ENCODE peak calls at places on chromosome 4, in seven cellular contexts. M is HS-5, E is H4, C is A549, B is activated B cell treated with CpG ODN at 0.5 μM for 24 hours, V is NCI-H2081 treated with DMSO at 0.1 percent for 48 hours, G is NCI-H2029. O is an unnamed sample.

GRCh38 chr4:25928320-25928955 is 14.4 kb downstream of the SMIM20 start:
- DNase-seq in E (no peak), C (no peak), B (no peak), M (no peak), G (peak), V (peak), O (no peak)

GRCh38 chr4:109755656-109756055 is 25.8 kb upstream of the PLA2G12A start:
- DNase-seq in E (no peak), G (no peak), V (no peak), C (no peak), M (no peak), B (no peak), O (no peak)

GRCh38 chr4:140127422-140127821 is 26.6 kb downstream of the MAML3 start:
- DNase-seq in B (no peak), G (no peak), E (no peak), V (no peak), C (no peak), M (no peak), O (no peak)

GRCh38 chr4:112082954-112083586 is 62.2 kb upstream of the FAM241A start:
- DNase-seq in M (peak), V (no peak), B (no peak), E (peak), C (peak), G (no peak), O (no peak)

GRCh38 chr4:15897577-15897976 is 41.0 kb downstream of the FGFBP1 start:
- DNase-seq in C (peak), M (no peak), G (no peak), B (no peak), V (no peak), E (no peak), O (no peak)

GRCh38 chr4:184165291-184165690 is 52.4 kb downstream of the ENPP6 start:
- DNase-seq in V (no peak), M (no peak), B (no peak), E (no peak), G (no peak), C (no peak), O (no peak)

GRCh38 chr4:125013891-125014290 is 300.9 kb upstream of the FAT4 start:
- DNase-seq in M (no peak), V (no peak), B (no peak), C (peak), G (no peak), E (no peak), O (no peak)

GRCh38 chr4:148061795-148062194 is 329.9 kb downstream of the ARHGAP10 start:
- DNase-seq in V (no peak), B (no peak), E (no peak), M (no peak), G (peak), C (no peak), O (no peak)

GRCh38 chr4:73729534-73730165 is 10.7 kb upstream of the CXCL8 start:
- DNase-seq in E (peak), B (no peak), G (peak), M (peak), V (no peak), C (peak), O (peak)

GRCh38 chr4:39987505-39987904 is 9.8 kb upstream of the PDS5A start:
- DNase-seq in G (no peak), C (no peak), M (no peak), V (no peak), B (no peak), E (no peak), O (no peak)

GRCh38 chr4:8777320-8778196 is 94.1 kb downstream of the HMX1 start:
- DNase-seq in V (no peak), B (no peak), C (peak), E (peak), G (no peak), M (no peak), O (no peak)

GRCh38 chr4:127055349-127055748 is 577.4 kb upstream of the INTU start:
- DNase-seq in V (no peak), C (no peak), E (peak), B (no peak), M (no peak), G (peak), O (no peak)

GRCh38 chr4:76803522-76803921 is 94.4 kb downstream of the SOWAHB start:
- DNase-seq in G (no peak), C (peak), V (peak), B (no peak), E (peak), M (peak), O (no peak)

GRCh38 chr4:16025268-16025667 is 58.6 kb downstream of the PROM1 start:
- DNase-seq in G (no peak), V (no peak), M (no peak), C (no peak), B (no peak), E (no peak), O (no peak)

GRCh38 chr4:26459054-26459755 is 31.1 kb downstream of the CCKAR start:
- DNase-seq in G (peak), E (peak), V (peak), C (peak), B (no peak), M (peak), O (no peak)

GRCh38 chr4:8182858-8183725 is 16.0 kb upstream of the SH3TC1 start:
- DNase-seq in E (peak), G (peak), V (no peak), C (peak), B (no peak), M (peak), O (peak)

GRCh38 chr4:84366111-84366510 is 133.0 kb downstream of the NKX6-1 start:
- DNase-seq in G (no peak), E (peak), M (peak), B (no peak), V (no peak), C (no peak), O (no peak)

GRCh38 chr4:139824882-139825522 is 159.4 kb downstream of the MGST2 start:
- DNase-seq in B (no peak), G (no peak), C (no peak), E (no peak), V (no peak), M (no peak), O (no peak)

GRCh38 chr4:154634058-154634457 is 21.6 kb upstream of the FGG start:
- DNase-seq in G (no peak), C (no peak), E (no peak), M (no peak), B (no peak), V (no peak), O (no peak)

GRCh38 chr4:79209822-79210635 is 115.8 kb downstream of the NAA11 start:
- DNase-seq in G (no peak), E (peak), M (no peak), B (no peak), V (no peak), C (no peak), O (no peak)

GRCh38 chr4:472881-473574 is 25.9 kb downstream of the ZNF721 start:
- DNase-seq in B (no peak), C (peak), G (no peak), V (no peak), M (no peak), E (no peak), O (no peak)

GRCh38 chr4:113509851-113510250 is 251.7 kb downstream of the CAMK2D start:
- DNase-seq in E (no peak), C (no peak), V (no peak), M (no peak), G (no peak), B (no peak), O (no peak)

GRCh38 chr4:97942137-97942536 is 201.1 kb downstream of the STPG2 start:
- DNase-seq in M (no peak), G (no peak), V (no peak), B (no peak), E (no peak), C (no peak), O (no peak)

GRCh38 chr4:143382539-143382938 is 45.9 kb downstream of the GAB1 start:
- DNase-seq in C (no peak), E (peak), B (no peak), M (no peak), G (no peak), V (no peak), O (no peak)

GRCh38 chr4:48341776-48342558 is 638 bp downstream of the SLAIN2 start:
- DNase-seq in E (peak), G (peak), V (no peak), B (no peak), M (no peak), C (no peak), O (peak)

GRCh38 chr4:184911310-184911709 is 85.5 kb upstream of the ACSL1 start:
- DNase-seq in B (no peak), M (no peak), V (no peak), G (no peak), E (no peak), C (no peak), O (no peak)

GRCh38 chr4:15153662-15154061 is 151.4 kb downstream of the CPEB2 start:
- DNase-seq in M (no peak), B (no peak), V (no peak), G (no peak), C (no peak), E (no peak), O (no peak)

GRCh38 chr4:932713-933070 is 432 bp downstream of the TMEM175 start:
- DNase-seq in E (no peak), M (no peak), V (no peak), G (no peak), B (no peak), C (no peak), O (no peak)